ENCODE peak calls at places on chromosomes 5 and 9, in six cellular contexts. R, P, I, S, W and Y are unnamed samples.

GRCh38 chr9:136512651-136513066 is 29.8 kb upstream of the SEC16A start:
- DNase-seq in R (no peak), P (no peak), I (no peak), S (peak), W (no peak), Y (peak)

GRCh38 chr5:118070041-118070440 is 918.3 kb downstream of the DTWD2 start:
- DNase-seq in R (no peak), P (no peak), I (no peak), S (no peak), W (no peak), Y (no peak)

GRCh38 chr5:50958852-50959457 is 292.5 kb downstream of the PARP8 start:
- DNase-seq in R (no peak), P (no peak), I (no peak), S (peak), W (peak), Y (peak)

GRCh38 chr5:138385660-138386059 is 33.2 kb downstream of the KDM3B start:
- DNase-seq in R (no peak), P (no peak), I (no peak), S (peak), W (no peak), Y (no peak)

GRCh38 chr5:58066557-58066956 is 393.3 kb downstream of the PLK2 start:
- DNase-seq in R (no peak), P (no peak), I (no peak), S (no peak), W (no peak), Y (no peak)

GRCh38 chr5:172572440-172572839 is 68.6 kb upstream of the NEURL1B start:
- DNase-seq in R (no peak), P (peak), I (no peak), S (no peak), W (no peak), Y (no peak)

GRCh38 chr9:81522721-81523551 is 166.4 kb downstream of the TLE1 start:
- DNase-seq in R (no peak), P (no peak), I (no peak), S (peak), W (peak), Y (peak)

GRCh38 chr5:1421521-1422341 is 23.5 kb downstream of the SLC6A3 start:
- DNase-seq in R (no peak), P (peak), I (no peak), S (no peak), W (no peak), Y (no peak)

GRCh38 chr9:10876333-10876732 is 263.5 kb upstream of the PTPRD start:
- DNase-seq in R (no peak), P (no peak), I (no peak), S (peak), W (no peak), Y (peak)

GRCh38 chr5:160333726-160334125 is 21.4 kb upstream of the CCNJL start:
- DNase-seq in R (no peak), P (no peak), I (no peak), S (no peak), W (no peak), Y (no peak)

GRCh38 chr5:77008413-77008812 is 21.8 kb upstream of the AGGF1 start:
- DNase-seq in R (no peak), P (no peak), I (no peak), S (no peak), W (no peak), Y (no peak)

GRCh38 chr5:77006124-77006523 is 24.1 kb upstream of the AGGF1 start:
- DNase-seq in R (no peak), P (no peak), I (no peak), S (no peak), W (no peak), Y (no peak)

GRCh38 chr5:76999451-76999850 is 30.8 kb upstream of the AGGF1 start:
- DNase-seq in R (no peak), P (no peak), I (no peak), S (no peak), W (no peak), Y (peak)

DNA sequence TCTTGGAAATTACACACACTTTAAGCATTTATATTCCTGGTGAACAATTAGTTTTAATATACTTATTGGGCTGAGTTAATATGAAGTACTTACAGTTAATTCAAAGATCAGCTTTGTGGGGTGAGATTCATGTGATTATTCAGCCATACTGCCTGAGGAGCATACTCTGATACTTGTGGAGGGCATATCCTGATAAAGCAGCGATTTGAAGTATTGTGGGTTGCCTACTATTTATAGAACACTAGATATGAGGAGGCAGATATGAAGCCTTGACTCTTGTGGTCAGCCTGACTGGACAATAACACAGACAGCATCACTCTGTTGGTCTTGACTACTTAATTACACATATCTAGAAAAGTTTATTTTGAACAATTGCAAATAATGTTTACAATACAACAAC is 27.0 kb upstream of the AGGF1 start:
- DNase-seq in R (no peak), P (no peak), I (no peak), S (no peak), W (no peak), Y (no peak)
- TF ChIP-seq POLR2A in R (no peak), P (no peak), I (no peak), S (no peak), W (no peak), Y (no peak)

DNA sequence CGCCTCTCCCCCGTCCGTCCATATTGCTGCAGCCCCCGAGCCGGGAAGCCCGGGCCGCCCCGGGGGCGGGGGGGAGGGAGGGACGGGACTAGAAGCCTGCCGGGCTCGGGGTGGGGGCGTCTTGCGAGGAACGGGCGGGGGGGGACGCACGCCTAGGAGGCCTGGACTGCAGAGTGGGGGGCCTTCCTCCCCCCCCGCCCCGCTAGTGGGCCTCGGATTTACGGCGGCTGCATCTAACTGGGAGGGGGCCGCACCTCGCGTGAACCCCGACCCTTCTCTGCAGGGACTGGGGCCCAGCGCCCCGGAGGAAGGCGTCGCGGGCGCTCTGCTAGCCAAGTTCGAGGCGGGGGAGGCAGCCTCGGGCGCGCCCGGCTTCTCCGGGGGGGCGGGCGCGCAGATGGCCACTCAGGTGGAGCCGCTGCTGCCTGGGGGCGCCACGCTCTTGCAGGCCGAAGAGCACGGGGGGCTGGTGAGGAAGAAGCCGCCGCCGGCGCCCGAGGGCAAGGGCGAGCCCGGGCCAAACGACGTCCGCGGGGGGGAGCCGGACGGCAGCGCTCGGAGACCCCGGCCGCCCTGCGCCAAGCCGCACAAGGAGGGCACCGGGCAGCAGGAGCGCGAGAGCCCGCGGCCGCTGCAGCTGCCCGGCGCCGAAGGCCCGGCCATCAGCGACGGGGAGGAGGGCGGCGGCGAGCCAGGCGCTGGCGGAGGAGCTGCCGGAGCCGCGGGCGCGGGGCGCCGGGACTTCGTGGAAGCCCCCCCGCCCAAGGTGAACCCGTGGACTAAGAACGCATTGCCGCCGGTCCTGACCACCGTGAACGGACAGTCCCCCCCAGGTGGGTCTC is at the start of gene LARP1:
- DNase-seq in R (peak), P (peak), I (peak), S (peak), W (peak), Y (peak)
- TF ChIP-seq POLR2A in R (no peak), P (no peak), I (no peak), S (no peak), W (no peak), Y (no peak)

GRCh38 chr9:6757132-6757987 is at the start of gene KDM4C:
- DNase-seq in R (peak), P (peak), I (peak), S (peak), W (peak), Y (peak)

GRCh38 chr9:6761306-6761705 is 3.5 kb downstream of the KDM4C start:
- DNase-seq in R (no peak), P (no peak), I (no peak), S (no peak), W (no peak), Y (no peak)

GRCh38 chr9:6758418-6759113 is 793 bp downstream of the KDM4C start:
- DNase-seq in R (peak), P (peak), I (peak), S (peak), W (peak), Y (peak)

GRCh38 chr9:6759114-6759977 is 1.6 kb downstream of the KDM4C start:
- DNase-seq in R (no peak), P (no peak), I (peak), S (peak), W (no peak), Y (peak)

DNA sequence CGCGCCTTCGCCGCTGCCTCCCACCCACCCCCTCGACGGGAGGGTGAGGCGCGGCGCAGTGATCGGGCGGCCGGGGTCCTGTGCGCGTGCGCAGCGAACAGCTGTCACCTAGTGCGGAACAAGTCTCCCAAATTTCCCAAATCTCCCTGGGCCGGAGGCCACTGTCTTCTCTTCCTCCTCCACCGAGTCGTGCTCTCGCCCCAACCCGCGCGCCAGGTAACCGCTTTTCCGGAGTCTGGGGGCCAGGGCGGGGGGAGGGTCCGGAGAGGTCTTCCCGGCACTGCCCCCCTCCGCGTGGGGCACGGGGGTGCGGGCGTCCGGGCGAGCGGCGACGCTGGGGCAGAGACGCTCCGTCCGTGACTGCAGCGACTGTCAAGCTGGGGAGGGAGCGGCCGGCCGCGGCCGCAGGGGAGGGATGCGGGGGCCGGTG is 230 bp downstream of the KDM4C start:
- DNase-seq in R (no peak), P (no peak), I (no peak), S (no peak), W (peak), Y (peak)
- TF ChIP-seq POLR2A in R (no peak), P (peak), I (peak), S (no peak), W (no peak), Y (no peak)

DNA sequence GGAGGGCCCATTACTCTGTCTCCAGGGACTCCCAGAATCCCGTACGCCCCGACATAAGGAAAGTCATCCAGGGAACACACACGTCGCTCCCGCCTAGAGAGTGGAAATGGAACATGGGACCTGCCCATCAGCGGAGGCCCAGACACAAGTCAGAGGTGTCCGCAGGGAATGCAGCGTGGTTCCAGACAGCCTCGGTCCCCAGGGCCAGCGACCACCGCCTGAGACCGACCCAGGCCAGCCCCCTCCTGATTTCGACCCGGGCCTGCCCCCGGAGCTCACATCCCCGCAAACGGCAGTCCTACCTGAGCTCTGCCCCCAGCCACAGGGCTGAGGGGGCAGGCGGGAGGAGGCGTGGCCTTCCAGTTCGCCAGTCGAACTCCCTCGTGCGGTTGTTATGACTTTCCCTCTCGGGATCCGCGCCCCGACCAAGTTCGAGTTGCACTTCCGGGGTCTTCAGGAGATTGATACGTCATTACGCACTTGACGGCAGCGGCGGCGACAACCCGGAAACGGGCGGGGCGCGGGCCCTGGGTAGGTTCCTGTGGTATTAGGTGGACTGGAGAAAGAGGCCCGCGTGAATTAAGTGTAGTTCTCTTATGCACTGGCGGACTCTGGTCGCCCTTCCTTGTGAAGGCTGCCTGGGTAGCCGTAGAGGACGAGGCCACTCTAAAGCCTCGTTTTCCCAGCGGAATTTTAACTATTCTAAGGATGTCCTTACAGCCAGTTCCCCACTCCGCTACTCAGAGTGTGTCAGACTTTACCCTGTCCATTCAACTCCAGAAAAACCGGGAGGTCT is 370.0 kb upstream of the POU5F2 start:
- DNase-seq in R (peak), P (peak), I (peak), S (peak), W (peak), Y (peak)
- TF ChIP-seq POLR2A in R (no peak), P (peak), I (no peak), S (peak), W (peak), Y (peak)